ENCODE peak calls at places on chromosomes 6 and 20, in nine cellular contexts. I, P, H, O, D, V, N, Q and U are unnamed samples.
A peak's percentile ranks its signal among the peaks of the same experiment; 100 is the strongest.

GRCh38 chr20:16601019-16601418 is 27.8 kb upstream of the KIF16B start:
- DNase-seq in I (no peak), P (no peak), H (no peak), O (no peak), D (no peak), V (peak; percentile 35), N (no peak), Q (no peak), U (no peak)

GRCh38 chr6:38517005-38517404 is 122.7 kb downstream of the BTBD9 start:
- DNase-seq in I (no peak), P (no peak), H (no peak), O (no peak), D (peak; percentile 54), V (no peak), N (no peak), Q (no peak), U (no peak)

GRCh38 chr6:9409126-9409525 is 973.8 kb upstream of the SLC35B3 start:
- DNase-seq in I (no peak), P (no peak), H (no peak), O (no peak), D (peak; percentile 24), V (no peak), N (no peak), Q (no peak), U (no peak)

GRCh38 chr20:2341336-2341735 is 39.4 kb upstream of the TGM6 start:
- DNase-seq in I (no peak), P (no peak), H (no peak), O (no peak), D (no peak), V (no peak), N (no peak), Q (no peak), U (peak; percentile 34)

GRCh38 chr20:7180261-7181045 is 413.0 kb downstream of the BMP2 start:
- DNase-seq in I (no peak), P (no peak), H (no peak), O (no peak), D (no peak), V (no peak), N (no peak), Q (no peak), U (no peak)

GRCh38 chr20:22579711-22580697 is 4.4 kb downstream of the FOXA2 start:
- DNase-seq in I (no peak), P (no peak), H (no peak), O (no peak), D (no peak), V (peak; percentile 74), N (no peak), Q (no peak), U (no peak)

GRCh38 chr6:45830441-45831139 is 185.1 kb downstream of the CLIC5 start:
- DNase-seq in I (peak; percentile 60), P (no peak), H (no peak), O (no peak), D (no peak), V (no peak), N (no peak), Q (no peak), U (no peak)

GRCh38 chr6:139371421-139372253 is 2.8 kb downstream of the CITED2 start:
- DNase-seq in I (no peak), P (no peak), H (no peak), O (no peak), D (peak; percentile 50), V (no peak), N (no peak), Q (no peak), U (no peak)

GRCh38 chr6:24743265-24743943 is 24.4 kb upstream of the C6orf62 start:
- DNase-seq in I (peak; percentile 50), P (peak; percentile 76), H (no peak), O (no peak), D (peak; percentile 98), V (no peak), N (no peak), Q (peak; percentile 62), U (no peak)

GRCh38 chr20:20733943-20734342 is 21.5 kb upstream of the RALGAPA2 start:
- DNase-seq in I (no peak), P (no peak), H (no peak), O (no peak), D (no peak), V (no peak), N (no peak), Q (no peak), U (peak; percentile 12)

GRCh38 chr20:20732641-20733040 is 20.2 kb upstream of the RALGAPA2 start:
- DNase-seq in I (no peak), P (no peak), H (no peak), O (no peak), D (no peak), V (no peak), N (no peak), Q (no peak), U (no peak)

GRCh38 chr20:20731945-20732296 is 19.5 kb upstream of the RALGAPA2 start:
- DNase-seq in I (no peak), P (no peak), H (no peak), O (no peak), D (no peak), V (no peak), N (no peak), Q (no peak), U (no peak)

GRCh38 chr20:20736303-20736702 is 23.9 kb upstream of the RALGAPA2 start:
- DNase-seq in I (no peak), P (no peak), H (no peak), O (no peak), D (no peak), V (no peak), N (no peak), Q (no peak), U (no peak)

GRCh38 chr20:20734475-20734948 is 22.1 kb upstream of the RALGAPA2 start:
- DNase-seq in I (no peak), P (no peak), H (no peak), O (no peak), D (no peak), V (no peak), N (no peak), Q (peak; percentile 27), U (peak; percentile 6)
- TF ChIP-seq POLR2A in I (no peak), P (no peak), H (no peak), O (no peak), D (no peak), V (no peak), N (no peak), Q (no peak), U (no peak)

GRCh38 chr20:31368301-31368700 is at the start of gene DEFB118:
- DNase-seq in I (no peak), P (no peak), H (no peak), O (no peak), D (no peak), V (no peak), N (no peak), Q (no peak), U (no peak)
- TF ChIP-seq CTCF in I (no peak), P (no peak), H (no peak), O (no peak), D (no peak), V (no peak), N (no peak), Q (no peak), U (no peak)

GRCh38 chr6:151808331-151809241 is 1.1 kb downstream of the ESR1 start:
- DNase-seq in I (no peak), P (no peak), H (peak; percentile 60), O (no peak), D (no peak), V (peak; percentile 38), N (peak; percentile 15), Q (no peak), U (peak; percentile 89)
- TF ChIP-seq POLR2A in I (no peak), P (no peak), H (no peak), O (no peak), D (no peak), V (no peak), N (no peak), Q (no peak), U (no peak)

DNA sequence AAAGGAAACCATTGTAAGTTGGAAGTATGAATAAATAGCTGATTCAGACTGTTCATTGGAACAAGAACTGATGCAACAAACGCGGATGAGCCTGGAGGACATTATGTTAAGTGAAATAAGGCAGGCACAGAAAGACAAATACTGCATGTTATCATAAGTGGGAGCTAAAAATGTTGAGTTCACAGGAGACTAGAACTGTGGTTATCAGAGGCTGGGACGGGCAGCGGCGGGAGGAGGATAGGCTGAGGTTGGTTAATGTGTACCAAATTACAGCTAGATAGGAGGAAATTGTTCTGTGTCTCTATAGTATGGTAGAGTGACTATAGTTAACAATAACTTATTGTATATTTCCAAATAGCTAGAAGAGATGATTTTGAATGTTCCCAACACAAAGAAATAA is 40.8 kb downstream of the FAM229B start:
- DNase-seq in I (no peak), P (no peak), H (no peak), O (no peak), D (no peak), V (no peak), N (no peak), Q (no peak), U (no peak)
- TF ChIP-seq CTCF in I (no peak), P (no peak), H (no peak), O (no peak), D (no peak), V (no peak), N (no peak), Q (no peak), U (no peak)

GRCh38 chr20:58890454-58891075 is 38.0 kb downstream of the GNAS start:
- DNase-seq in I (peak; percentile 88), P (no peak), H (peak; percentile 86), O (peak; percentile 90), D (peak; percentile 77), V (peak; percentile 67), N (peak; percentile 86), Q (peak; percentile 70), U (peak; percentile 96)
- TF ChIP-seq POLR2A in I (no peak), P (peak; percentile 2), H (peak; percentile 40), O (no peak), D (peak; percentile 12), V (no peak), N (no peak), Q (peak; percentile 49), U (no peak)

DNA sequence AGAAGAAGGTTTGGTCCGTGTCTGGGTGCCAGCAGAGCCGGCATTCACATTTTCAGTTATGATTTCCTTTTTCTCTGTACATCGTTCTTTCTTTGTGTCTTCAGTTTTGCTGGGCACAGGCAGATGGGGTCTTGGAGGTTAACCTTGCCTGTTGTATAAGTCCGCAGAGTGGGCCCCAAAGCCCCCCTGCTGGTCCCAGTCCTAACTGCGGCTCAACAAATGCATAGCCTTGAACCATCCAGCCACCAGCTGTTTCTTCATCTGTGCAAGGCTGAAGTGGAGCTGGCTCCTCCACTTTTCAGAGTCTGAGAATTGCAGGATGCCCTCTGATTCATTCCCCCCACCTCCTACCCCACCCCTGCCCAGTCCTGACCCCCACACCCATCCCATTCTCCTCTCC is 386.3 kb upstream of the SULF2 start:
- DNase-seq in I (no peak), P (no peak), H (no peak), O (no peak), D (no peak), V (no peak), N (no peak), Q (no peak), U (no peak)
- TF ChIP-seq CTCF in I (no peak), P (no peak), H (no peak), O (no peak), D (no peak), V (no peak), N (no peak), Q (no peak), U (no peak)